ENCODE peak calls at places on chromosomes 12 and 14, in eight cellular contexts. One of them, this sample, is unnamed.

GRCh38 chr14:88289214-88289613 is 33.9 kb downstream of the KCNK10 start:
- DNase-seq in A549: no peak
- DNase-seq in neural progenitor cell: no peak
- DNase-seq in hepatocyte: no peak
- DNase-seq in IMR-90: peak; percentile 13
- DNase-seq in mesendoderm: peak; percentile 22
- DNase-seq in OCI-LY7: no peak
- DNase-seq in HCT116: peak; percentile 1
- DNase-seq in this sample: peak; percentile 55

GRCh38 chr14:105107781-105108515 is 42.7 kb upstream of the GPR132 start:
- DNase-seq in A549: no peak
- DNase-seq in neural progenitor cell: no peak
- DNase-seq in hepatocyte: no peak
- DNase-seq in IMR-90: no peak
- DNase-seq in mesendoderm: no peak
- DNase-seq in OCI-LY7: no peak
- DNase-seq in HCT116: no peak
- DNase-seq in this sample: no peak

GRCh38 chr12:27436029-27436428 is 10.5 kb upstream of the SMCO2 start:
- DNase-seq in A549: no peak
- DNase-seq in neural progenitor cell: peak; percentile 41
- DNase-seq in hepatocyte: no peak
- DNase-seq in IMR-90: no peak
- DNase-seq in mesendoderm: peak; percentile 76
- DNase-seq in OCI-LY7: no peak
- DNase-seq in HCT116: no peak
- DNase-seq in this sample: no peak

GRCh38 chr14:34059925-34060746 is 109.3 kb upstream of the EGLN3 start:
- DNase-seq in A549: peak; percentile 73
- DNase-seq in neural progenitor cell: peak; percentile 91
- DNase-seq in hepatocyte: peak; percentile 94
- DNase-seq in IMR-90: peak; percentile 50
- DNase-seq in mesendoderm: peak; percentile 85
- DNase-seq in OCI-LY7: no peak
- DNase-seq in HCT116: no peak
- DNase-seq in this sample: peak; percentile 90

GRCh38 chr12:4271433-4272013 is 2.0 kb upstream of the CCND2 start:
- DNase-seq in A549: no peak
- DNase-seq in neural progenitor cell: peak; percentile 73
- DNase-seq in hepatocyte: no peak
- DNase-seq in IMR-90: no peak
- DNase-seq in mesendoderm: no peak
- DNase-seq in OCI-LY7: no peak
- DNase-seq in HCT116: no peak
- DNase-seq in this sample: peak; percentile 39

GRCh38 chr14:72416892-72417291 is 477.0 kb downstream of the DPF3 start:
- DNase-seq in A549: peak; percentile 25
- DNase-seq in neural progenitor cell: no peak
- DNase-seq in hepatocyte: no peak
- DNase-seq in IMR-90: no peak
- DNase-seq in mesendoderm: no peak
- DNase-seq in OCI-LY7: peak; percentile 35
- DNase-seq in HCT116: peak; percentile 34
- DNase-seq in this sample: no peak

GRCh38 chr12:100779191-100779590 is 15.4 kb upstream of the ANO4 start:
- DNase-seq in A549: no peak
- DNase-seq in neural progenitor cell: no peak
- DNase-seq in hepatocyte: no peak
- DNase-seq in IMR-90: no peak
- DNase-seq in mesendoderm: no peak
- DNase-seq in OCI-LY7: no peak
- DNase-seq in HCT116: no peak
- DNase-seq in this sample: peak; percentile 67

GRCh38 chr12:46402451-46402850 is 29.9 kb upstream of the SLC38A2 start:
- DNase-seq in A549: no peak
- DNase-seq in neural progenitor cell: no peak
- DNase-seq in hepatocyte: no peak
- DNase-seq in IMR-90: peak; percentile 81
- DNase-seq in mesendoderm: no peak
- DNase-seq in OCI-LY7: no peak
- DNase-seq in HCT116: no peak
- DNase-seq in this sample: peak; percentile 84

GRCh38 chr12:120085920-120086319 is 30.6 kb downstream of the RAB35 start:
- DNase-seq in A549: no peak
- DNase-seq in neural progenitor cell: no peak
- DNase-seq in hepatocyte: no peak
- DNase-seq in IMR-90: no peak
- DNase-seq in mesendoderm: peak; percentile 55
- DNase-seq in OCI-LY7: peak; percentile 27
- DNase-seq in HCT116: no peak
- DNase-seq in this sample: no peak

GRCh38 chr12:53096089-53096741 is 1.3 kb upstream of the IGFBP6 start:
- DNase-seq in A549: no peak
- DNase-seq in neural progenitor cell: peak; percentile 63
- DNase-seq in hepatocyte: no peak
- DNase-seq in IMR-90: peak; percentile 65
- DNase-seq in mesendoderm: peak; percentile 54
- DNase-seq in OCI-LY7: no peak
- DNase-seq in HCT116: no peak
- DNase-seq in this sample: peak; percentile 95

GRCh38 chr14:54711312-54711711 is 144.4 kb downstream of the SAMD4A start:
- DNase-seq in A549: no peak
- DNase-seq in neural progenitor cell: no peak
- DNase-seq in hepatocyte: no peak
- DNase-seq in IMR-90: no peak
- DNase-seq in mesendoderm: no peak
- DNase-seq in OCI-LY7: no peak
- DNase-seq in HCT116: no peak
- DNase-seq in this sample: no peak

GRCh38 chr14:54708161-54708560 is 141.2 kb downstream of the SAMD4A start:
- DNase-seq in A549: no peak
- DNase-seq in neural progenitor cell: no peak
- DNase-seq in hepatocyte: no peak
- DNase-seq in IMR-90: no peak
- DNase-seq in mesendoderm: no peak
- DNase-seq in OCI-LY7: no peak
- DNase-seq in HCT116: no peak
- DNase-seq in this sample: no peak

GRCh38 chr14:54709444-54709843 is 142.5 kb downstream of the SAMD4A start:
- DNase-seq in A549: no peak
- DNase-seq in neural progenitor cell: no peak
- DNase-seq in hepatocyte: no peak
- DNase-seq in IMR-90: no peak
- DNase-seq in mesendoderm: no peak
- DNase-seq in OCI-LY7: no peak
- DNase-seq in HCT116: no peak
- DNase-seq in this sample: no peak

GRCh38 chr14:54708982-54709381 is 142.1 kb downstream of the SAMD4A start:
- DNase-seq in A549: no peak
- DNase-seq in neural progenitor cell: no peak
- DNase-seq in hepatocyte: no peak
- DNase-seq in IMR-90: no peak
- DNase-seq in mesendoderm: no peak
- DNase-seq in OCI-LY7: no peak
- DNase-seq in HCT116: no peak
- DNase-seq in this sample: no peak

GRCh38 chr14:54709867-54710266 is 142.9 kb downstream of the SAMD4A start:
- DNase-seq in A549: no peak
- DNase-seq in neural progenitor cell: no peak
- DNase-seq in hepatocyte: no peak
- DNase-seq in IMR-90: no peak
- DNase-seq in mesendoderm: no peak
- DNase-seq in OCI-LY7: no peak
- DNase-seq in HCT116: no peak
- DNase-seq in this sample: no peak
- H3K4me2 ChIP-seq in A549: no peak overlapping the region
- H3K4me2 ChIP-seq in neural progenitor cell: no peak overlapping the region
- H3K4me2 ChIP-seq in hepatocyte: no peak overlapping the region
- H3K4me2 ChIP-seq in IMR-90: no peak overlapping the region
- H3K4me2 ChIP-seq in mesendoderm: no peak overlapping the region
- H3K4me2 ChIP-seq in OCI-LY7: no peak overlapping the region
- H3K4me2 ChIP-seq in HCT116: no peak overlapping the region
- H3K4me2 ChIP-seq in this sample: no peak overlapping the region

DNA sequence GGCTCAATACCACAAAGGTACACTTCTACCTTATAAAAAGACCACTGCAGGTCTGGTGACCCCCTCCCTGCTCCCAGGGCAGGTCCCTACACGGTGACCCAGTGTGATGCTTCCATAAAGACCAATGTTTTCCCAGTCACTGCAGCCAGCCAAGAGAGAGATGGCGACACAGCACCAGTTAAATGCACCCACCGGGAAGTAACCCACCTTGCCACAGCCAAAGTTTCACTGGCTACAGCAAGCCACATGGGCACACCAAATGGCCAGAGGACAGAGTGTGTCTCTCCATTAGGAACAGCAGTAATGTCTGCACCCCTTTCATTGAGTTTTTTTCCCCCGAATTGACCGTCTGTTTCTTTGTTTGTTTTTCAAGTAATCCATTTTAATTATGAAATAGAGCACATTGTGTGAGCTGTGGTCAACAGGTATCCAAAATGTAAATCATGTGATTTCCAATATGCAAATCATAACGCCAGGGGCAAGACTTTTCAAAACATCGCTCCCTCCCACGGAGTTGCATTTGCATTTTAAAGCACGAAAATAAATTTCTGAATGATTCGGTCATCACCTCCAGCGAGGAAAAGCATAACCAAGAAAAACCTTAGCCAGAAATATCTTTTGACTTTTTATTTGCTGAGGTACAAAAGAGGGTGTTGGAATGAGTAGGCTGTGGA is 48.9 kb upstream of the EML1 start:
- DNase-seq in A549: no peak
- DNase-seq in neural progenitor cell: peak; percentile 51
- DNase-seq in hepatocyte: no peak
- DNase-seq in IMR-90: peak; percentile 67
- DNase-seq in mesendoderm: peak; percentile 72
- DNase-seq in OCI-LY7: no peak
- DNase-seq in HCT116: no peak
- DNase-seq in this sample: peak; percentile 48
- H3K4me2 ChIP-seq in A549: no peak overlapping the region
- H3K4me2 ChIP-seq in neural progenitor cell: no peak overlapping the region
- H3K4me2 ChIP-seq in hepatocyte: no peak overlapping the region
- H3K4me2 ChIP-seq in IMR-90: peak overlapping the region; percentile 0
- H3K4me2 ChIP-seq in mesendoderm: no peak overlapping the region
- H3K4me2 ChIP-seq in OCI-LY7: no peak overlapping the region
- H3K4me2 ChIP-seq in HCT116: no peak overlapping the region
- H3K4me2 ChIP-seq in this sample: peak overlapping the region; percentile 12

DNA sequence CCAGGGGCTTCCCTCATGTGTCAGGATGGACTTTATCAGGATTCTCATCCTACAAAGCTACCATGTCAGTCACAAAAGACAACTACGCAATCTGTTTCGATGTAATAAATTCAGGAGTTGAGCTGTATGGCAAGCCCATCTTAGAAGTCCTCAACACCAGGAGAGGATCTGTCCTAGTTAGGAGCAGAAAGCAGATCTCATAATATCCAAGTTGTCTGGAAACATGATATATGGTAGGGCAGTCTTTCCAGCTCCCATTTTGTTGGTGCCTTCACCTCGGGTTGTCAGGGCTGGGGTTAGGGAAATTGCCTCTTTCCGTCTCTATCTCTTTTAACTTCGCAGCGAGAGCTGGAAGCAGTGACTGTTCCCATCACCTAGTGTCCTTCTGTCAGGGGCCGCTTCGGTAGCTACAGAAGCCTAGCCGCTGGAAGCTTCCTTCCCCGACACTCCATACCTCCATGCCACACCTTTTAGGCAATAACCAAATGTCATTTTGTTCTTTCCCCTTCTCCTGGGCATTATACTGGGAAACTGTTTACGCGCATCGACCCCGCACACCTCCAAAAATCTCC is 1.4 kb downstream of the NIN start:
- DNase-seq in A549: no peak
- DNase-seq in neural progenitor cell: peak; percentile 42
- DNase-seq in hepatocyte: no peak
- DNase-seq in IMR-90: no peak
- DNase-seq in mesendoderm: peak; percentile 37
- DNase-seq in OCI-LY7: no peak
- DNase-seq in HCT116: no peak
- DNase-seq in this sample: peak; percentile 35
- H3K4me2 ChIP-seq in A549: peak overlapping the region; percentile 76
- H3K4me2 ChIP-seq in neural progenitor cell: peak overlapping the region; percentile 84
- H3K4me2 ChIP-seq in hepatocyte: peak overlapping the region; percentile 97
- H3K4me2 ChIP-seq in IMR-90: peak overlapping the region; percentile 84
- H3K4me2 ChIP-seq in mesendoderm: peak overlapping the region; percentile 85
- H3K4me2 ChIP-seq in OCI-LY7: peak overlapping the region; percentile 96
- H3K4me2 ChIP-seq in HCT116: peak overlapping the region; percentile 91
- H3K4me2 ChIP-seq in this sample: peak overlapping the region; percentile 79

GRCh38 chr14:22011243-22011642 is 337.6 kb upstream of the OR4E1 start:
- DNase-seq in A549: no peak
- DNase-seq in neural progenitor cell: no peak
- DNase-seq in hepatocyte: no peak
- DNase-seq in IMR-90: no peak
- DNase-seq in mesendoderm: no peak
- DNase-seq in OCI-LY7: no peak
- DNase-seq in HCT116: no peak
- DNase-seq in this sample: no peak
- H3K4me2 ChIP-seq in A549: no peak overlapping the region
- H3K4me2 ChIP-seq in neural progenitor cell: no peak overlapping the region
- H3K4me2 ChIP-seq in hepatocyte: no peak overlapping the region
- H3K4me2 ChIP-seq in IMR-90: no peak overlapping the region
- H3K4me2 ChIP-seq in mesendoderm: no peak overlapping the region
- H3K4me2 ChIP-seq in OCI-LY7: no peak overlapping the region
- H3K4me2 ChIP-seq in HCT116: no peak overlapping the region
- H3K4me2 ChIP-seq in this sample: no peak overlapping the region

GRCh38 chr12:64666054-64666914 is 56.0 kb downstream of the RASSF3 start:
- DNase-seq in A549: no peak
- DNase-seq in neural progenitor cell: no peak
- DNase-seq in hepatocyte: no peak
- DNase-seq in IMR-90: peak; percentile 54
- DNase-seq in mesendoderm: no peak
- DNase-seq in OCI-LY7: peak; percentile 15
- DNase-seq in HCT116: no peak
- DNase-seq in this sample: no peak

GRCh38 chr12:64660237-64661018 is 50.1 kb downstream of the RASSF3 start:
- DNase-seq in A549: no peak
- DNase-seq in neural progenitor cell: no peak
- DNase-seq in hepatocyte: no peak
- DNase-seq in IMR-90: no peak
- DNase-seq in mesendoderm: no peak
- DNase-seq in OCI-LY7: no peak
- DNase-seq in HCT116: no peak
- DNase-seq in this sample: no peak

GRCh38 chr12:64665506-64665905 is 55.2 kb downstream of the RASSF3 start:
- DNase-seq in A549: no peak
- DNase-seq in neural progenitor cell: peak; percentile 31
- DNase-seq in hepatocyte: no peak
- DNase-seq in IMR-90: no peak
- DNase-seq in mesendoderm: peak; percentile 82
- DNase-seq in OCI-LY7: peak; percentile 48
- DNase-seq in HCT116: no peak
- DNase-seq in this sample: no peak

GRCh38 chr12:64658892-64659481 is 48.7 kb downstream of the RASSF3 start:
- DNase-seq in A549: no peak
- DNase-seq in neural progenitor cell: no peak
- DNase-seq in hepatocyte: no peak
- DNase-seq in IMR-90: no peak
- DNase-seq in mesendoderm: no peak
- DNase-seq in OCI-LY7: no peak
- DNase-seq in HCT116: no peak
- DNase-seq in this sample: no peak

DNA sequence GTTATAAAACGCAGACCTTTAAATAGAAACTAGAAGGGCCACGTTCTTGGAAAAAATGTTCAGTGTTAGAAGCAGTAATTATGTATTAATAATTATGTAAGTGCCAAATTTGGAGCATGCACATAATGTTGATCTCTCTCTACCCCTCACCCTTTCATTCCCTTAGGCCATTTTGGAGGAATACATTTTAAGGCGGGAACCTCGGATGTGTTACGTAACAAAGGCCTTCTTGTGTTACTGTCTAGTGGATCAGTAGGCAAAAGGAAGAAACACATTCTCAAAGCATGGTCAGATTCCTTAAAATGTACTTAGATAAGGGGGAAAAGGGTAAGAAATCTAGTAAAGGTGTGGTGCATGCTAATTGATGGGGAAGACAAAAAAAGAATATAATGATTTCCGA is 52.7 kb downstream of the RASSF3 start:
- DNase-seq in A549: no peak
- DNase-seq in neural progenitor cell: no peak
- DNase-seq in hepatocyte: no peak
- DNase-seq in IMR-90: no peak
- DNase-seq in mesendoderm: no peak
- DNase-seq in OCI-LY7: no peak
- DNase-seq in HCT116: no peak
- DNase-seq in this sample: no peak
- H3K4me2 ChIP-seq in A549: peak overlapping the region; percentile 15
- H3K4me2 ChIP-seq in neural progenitor cell: no peak overlapping the region
- H3K4me2 ChIP-seq in hepatocyte: no peak overlapping the region
- H3K4me2 ChIP-seq in IMR-90: no peak overlapping the region
- H3K4me2 ChIP-seq in mesendoderm: no peak overlapping the region
- H3K4me2 ChIP-seq in OCI-LY7: no peak overlapping the region
- H3K4me2 ChIP-seq in HCT116: no peak overlapping the region
- H3K4me2 ChIP-seq in this sample: no peak overlapping the region

This sample was measured in GM23248.